ENCODE peak calls at places on chromosomes 11 and 22, in four cellular contexts. V is A549, R is WTC11, D is HepG2. U is an unnamed sample.

GRCh38 chr11:32439488-32440210 is 4.3 kb upstream of the WT1 start:
- DNase-seq in R (no peak), V (no peak), D (no peak), U (no peak)

GRCh38 chr22:24707477-24707816 is 67.1 kb downstream of the PIWIL3 start:
- DNase-seq in D (no peak), V (no peak), R (no peak), U (peak)

GRCh38 chr11:67484847-67485311 is 2.1 kb downstream of the AIP start:
- DNase-seq in V (no peak), R (no peak), D (no peak), U (no peak)

GRCh38 chr11:117822031-117822521 is 2.5 kb downstream of the FXYD2 start:
- DNase-seq in D (no peak), V (no peak), R (peak), U (peak)

GRCh38 chr11:19377855-19378254 is 137.1 kb upstream of the E2F8 start:
- DNase-seq in D (no peak), V (no peak), R (no peak), U (no peak)

GRCh38 chr22:32473388-32473952 is 1.1 kb upstream of the FBXO7 start:
- DNase-seq in D (peak), V (peak), R (no peak), U (peak)

GRCh38 chr11:76911415-76911808 is 50.7 kb downstream of the ACER3 start:
- DNase-seq in V (no peak), R (no peak), D (no peak), U (no peak)

GRCh38 chr11:5696210-5696609 is 6.6 kb downstream of the TRIM22 start:
- DNase-seq in D (no peak), R (no peak), V (no peak), U (no peak)

GRCh38 chr11:71372693-71373657 is 75.2 kb downstream of the DHCR7 start:
- DNase-seq in R (no peak), D (peak), V (peak), U (peak)

GRCh38 chr11:66891849-66892660 is 35.2 kb downstream of the LRFN4 start:
- DNase-seq in V (peak), R (no peak), D (peak), U (peak)

GRCh38 chr22:38016182-38017078 is 32.1 kb upstream of the SOX10 start:
- DNase-seq in R (no peak), V (no peak), D (no peak), U (no peak)

GRCh38 chr11:111046291-111046690 is 199.2 kb upstream of the POU2AF2 start:
- DNase-seq in V (no peak), D (no peak), R (no peak), U (no peak)

GRCh38 chr11:46352063-46352841 is 5.0 kb downstream of the DGKZ start:
- DNase-seq in R (peak), V (no peak), D (no peak), U (peak)

GRCh38 chr22:37109242-37109917 is at the start of gene TMPRSS6:
- DNase-seq in D (peak), R (no peak), V (no peak), U (no peak)

GRCh38 chr11:103961010-103961409 is 75.4 kb upstream of the DDI1 start:
- DNase-seq in D (no peak), V (peak), R (no peak), U (no peak)

GRCh38 chr22:45948081-45948648 is 28.8 kb downstream of the WNT7B start:
- DNase-seq in R (no peak), D (no peak), V (no peak), U (no peak)

GRCh38 chr11:128231845-128232410 is 355.4 kb downstream of the ETS1 start:
- DNase-seq in R (no peak), V (no peak), D (no peak), U (no peak)

GRCh38 chr11:58742140-58742539 is 10.4 kb upstream of the GLYAT start:
- DNase-seq in R (no peak), V (no peak), D (no peak), U (no peak)

GRCh38 chr22:39405346-39406085 is 5.9 kb downstream of the TAB1 start:
- DNase-seq in R (no peak), D (no peak), V (no peak), U (no peak)

GRCh38 chr22:43263645-43264514 is 76.9 kb upstream of the TTLL12 start:
- DNase-seq in D (peak), R (no peak), V (no peak), U (peak)

GRCh38 chr11:77252555-77253270 is 48.8 kb downstream of the GDPD4 start:
- DNase-seq in D (peak), R (no peak), V (no peak), U (no peak)

GRCh38 chr11:113675003-113675471 is 31.1 kb downstream of the TMPRSS5 start:
- DNase-seq in V (no peak), R (no peak), D (no peak), U (no peak)

GRCh38 chr11:12461516-12461915 is 84.1 kb downstream of the PARVA start:
- DNase-seq in R (no peak), D (no peak), V (no peak), U (no peak)

GRCh38 chr22:50329236-50329635 is 2.4 kb upstream of the DENND6B start:
- DNase-seq in V (no peak), D (no peak), R (no peak), U (no peak)

GRCh38 chr11:77374611-77375031 is 73.1 kb upstream of the GDPD4 start:
- DNase-seq in V (no peak), D (no peak), R (no peak), U (no peak)

GRCh38 chr11:126756416-126756815 is 244.2 kb downstream of the KIRREL3 start:
- DNase-seq in V (no peak), D (no peak), R (no peak), U (no peak)

GRCh38 chr11:12930850-12931249 is 78.3 kb upstream of the RASSF10 start:
- DNase-seq in D (peak), R (no peak), V (no peak), U (no peak)

GRCh38 chr11:16898274-16898985 is 115.8 kb downstream of the PLEKHA7 start:
- DNase-seq in D (no peak), V (no peak), R (no peak), U (no peak)

GRCh38 chr11:14638561-14638960 is 5.0 kb upstream of the PDE3B start:
- DNase-seq in V (no peak), D (no peak), R (no peak), U (no peak)

GRCh38 chr11:88594274-88594950 is 256.9 kb upstream of the CTSC start:
- DNase-seq in D (no peak), R (no peak), V (no peak), U (no peak)

GRCh38 chr11:5200582-5200981 is at the start of gene OR51V1:
- DNase-seq in D (no peak), V (no peak), R (no peak), U (no peak)

GRCh38 chr11:85123752-85124231 is 503.4 kb downstream of the DLG2 start:
- DNase-seq in R (no peak), V (no peak), D (no peak), U (no peak)

GRCh38 chr22:49994361-49995058 is 18.1 kb downstream of the IL17REL start:
- DNase-seq in D (no peak), R (no peak), V (no peak), U (no peak)

DNA sequence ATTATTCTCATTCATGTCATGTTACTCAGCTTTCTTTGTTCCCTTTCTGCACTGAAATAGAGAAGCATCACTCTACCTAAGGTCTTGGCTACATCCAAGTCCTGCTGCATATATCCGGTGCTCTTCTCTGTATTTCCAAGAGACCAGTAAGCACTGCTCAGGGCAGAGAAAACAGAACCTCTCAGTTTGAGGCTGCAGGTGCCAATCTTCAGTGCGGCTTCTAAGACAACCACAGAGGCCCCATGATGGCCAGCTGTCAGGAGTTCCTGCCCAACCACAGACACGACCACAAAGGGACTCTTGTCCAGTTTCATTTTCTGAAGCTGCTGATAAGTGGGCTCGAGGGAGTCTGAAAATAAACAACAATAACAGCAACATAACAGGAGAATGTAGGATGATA is 378.4 kb upstream of the PITPNB start:
- DNase-seq in V (no peak), D (no peak), R (no peak), U (no peak)
- TF ChIP-seq NR3C1 in V (no peak), D (no peak), R (no peak), U (no peak)

GRCh38 chr11:69658606-69659450 is 16.3 kb downstream of the LTO1 start:
- DNase-seq in V (no peak), R (no peak), D (peak), U (no peak)

GRCh38 chr11:69661413-69661715 is 13.8 kb downstream of the LTO1 start:
- DNase-seq in V (no peak), D (no peak), R (peak), U (no peak)

GRCh38 chr11:69657911-69658605 is 17.1 kb downstream of the LTO1 start:
- DNase-seq in D (peak), V (no peak), R (peak), U (no peak)

GRCh38 chr11:69660001-69660500 is 15.1 kb downstream of the LTO1 start:
- DNase-seq in V (no peak), R (no peak), D (no peak), U (no peak)

GRCh38 chr11:69659591-69659990 is 15.6 kb downstream of the LTO1 start:
- DNase-seq in V (no peak), D (no peak), R (no peak), U (no peak)
- TF ChIP-seq NR3C1 in V (no peak), D (no peak), R (no peak), U (no peak)

GRCh38 chr22:47067331-47067890 is 305.0 kb downstream of the TBC1D22A start:
- DNase-seq in D (no peak), V (no peak), R (no peak), U (no peak)
- TF ChIP-seq NR3C1 in D (no peak), V (no peak), R (no peak), U (no peak)

GRCh38 chr11:72665911-72666472 is 8.2 kb downstream of the PDE2A start:
- DNase-seq in D (no peak), R (no peak), V (no peak), U (no peak)

GRCh38 chr11:72670041-72670440 is 4.2 kb downstream of the PDE2A start:
- DNase-seq in V (no peak), D (no peak), R (no peak), U (no peak)

GRCh38 chr11:72671144-72672099 is 2.8 kb downstream of the PDE2A start:
- DNase-seq in R (no peak), V (no peak), D (no peak), U (no peak)

GRCh38 chr11:72669527-72669926 is 4.7 kb downstream of the PDE2A start:
- DNase-seq in V (no peak), R (no peak), D (no peak), U (no peak)

GRCh38 chr11:72668645-72669347 is 5.4 kb downstream of the PDE2A start:
- DNase-seq in D (no peak), R (no peak), V (no peak), U (no peak)
- TF ChIP-seq NR3C1 in D (no peak), R (no peak), V (no peak), U (no peak)

GRCh38 chr11:47917643-47918369 is 62.6 kb upstream of the PTPRJ start:
- DNase-seq in D (peak), V (peak), R (peak), U (peak)
- TF ChIP-seq NR3C1 in D (no peak), V (no peak), R (no peak), U (no peak)

DNA sequence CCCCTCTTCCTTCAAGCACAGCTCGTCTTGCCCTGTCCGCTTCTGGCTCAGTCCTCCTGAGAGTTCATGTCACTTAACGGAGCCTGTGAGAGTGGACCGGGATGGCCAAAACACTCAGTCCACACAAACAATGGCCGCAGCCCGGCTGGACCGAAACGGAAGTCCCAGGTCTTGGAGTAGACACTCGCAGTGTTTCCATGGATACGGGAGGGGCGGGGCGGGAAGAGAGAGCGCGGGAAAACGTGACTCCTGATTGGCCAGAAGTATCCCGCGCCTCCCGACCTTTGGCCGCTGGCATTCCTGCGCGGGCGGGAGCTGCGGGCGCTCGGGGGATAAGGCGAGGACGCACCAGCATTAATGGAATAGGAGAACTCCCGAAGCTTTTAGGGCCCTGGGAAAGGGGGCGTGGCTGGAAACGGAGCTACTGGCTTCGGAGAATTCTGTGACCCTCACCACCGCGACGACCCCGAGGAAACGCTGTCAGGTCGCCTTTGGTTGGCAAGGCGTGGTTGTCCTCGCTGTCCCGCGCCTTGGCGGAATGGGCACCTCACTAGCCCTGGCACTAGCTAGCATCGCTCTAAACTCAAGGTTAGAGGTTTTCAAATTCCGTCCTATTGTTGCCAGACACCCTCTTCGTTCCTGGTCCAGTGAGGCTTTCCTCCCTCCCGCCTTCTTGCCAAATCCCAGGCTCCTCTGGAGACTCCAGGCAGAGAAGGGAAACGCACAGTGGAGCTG is at the start of the genes NLRP14 and ZNF214:
- DNase-seq in V (peak), D (peak), R (peak), U (peak)
- TF ChIP-seq NR3C1 in V (no peak), D (no peak), R (no peak), U (no peak)

DNA sequence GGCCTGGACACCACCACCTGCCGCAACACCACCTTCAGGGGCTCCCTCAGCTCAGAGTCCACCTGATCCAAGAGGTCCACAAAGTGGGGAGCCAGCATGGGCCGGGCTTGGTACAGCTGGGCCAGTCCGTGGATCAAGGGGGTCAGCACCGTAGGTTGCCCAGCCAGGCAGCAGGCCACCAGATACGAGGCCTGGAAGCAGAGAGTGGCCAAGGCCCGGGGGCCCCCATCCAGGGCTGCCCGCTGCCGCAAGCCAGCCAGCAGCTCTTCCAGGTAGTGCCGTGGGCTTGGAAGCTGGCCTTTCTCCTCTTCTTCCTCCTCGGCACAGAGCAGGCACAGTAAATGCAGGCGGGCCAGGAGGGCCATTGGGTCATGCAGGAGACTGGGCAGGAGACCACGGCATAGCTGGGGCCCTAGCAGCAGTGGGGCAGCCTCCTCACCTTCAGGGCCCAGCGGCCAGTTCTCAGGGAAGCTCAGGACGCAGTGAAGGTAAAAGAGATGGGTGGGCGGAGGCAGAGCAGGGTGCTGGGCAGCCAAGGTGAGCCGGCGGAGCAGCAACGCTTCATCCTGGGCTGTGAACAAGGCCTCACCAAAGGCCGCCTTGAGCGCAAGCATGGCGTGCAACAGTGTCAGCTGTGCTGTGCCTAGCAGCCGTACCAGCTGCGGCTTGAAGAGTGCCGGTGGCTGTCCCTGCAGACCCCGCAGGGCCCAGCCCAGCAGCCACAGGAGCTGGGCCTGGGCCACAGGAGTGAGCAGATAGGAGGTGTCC is 1.7 kb downstream of the AP5B1 start:
- DNase-seq in D (no peak), V (no peak), R (no peak), U (no peak)
- TF ChIP-seq NR3C1 in D (no peak), V (no peak), R (no peak), U (no peak)

DNA sequence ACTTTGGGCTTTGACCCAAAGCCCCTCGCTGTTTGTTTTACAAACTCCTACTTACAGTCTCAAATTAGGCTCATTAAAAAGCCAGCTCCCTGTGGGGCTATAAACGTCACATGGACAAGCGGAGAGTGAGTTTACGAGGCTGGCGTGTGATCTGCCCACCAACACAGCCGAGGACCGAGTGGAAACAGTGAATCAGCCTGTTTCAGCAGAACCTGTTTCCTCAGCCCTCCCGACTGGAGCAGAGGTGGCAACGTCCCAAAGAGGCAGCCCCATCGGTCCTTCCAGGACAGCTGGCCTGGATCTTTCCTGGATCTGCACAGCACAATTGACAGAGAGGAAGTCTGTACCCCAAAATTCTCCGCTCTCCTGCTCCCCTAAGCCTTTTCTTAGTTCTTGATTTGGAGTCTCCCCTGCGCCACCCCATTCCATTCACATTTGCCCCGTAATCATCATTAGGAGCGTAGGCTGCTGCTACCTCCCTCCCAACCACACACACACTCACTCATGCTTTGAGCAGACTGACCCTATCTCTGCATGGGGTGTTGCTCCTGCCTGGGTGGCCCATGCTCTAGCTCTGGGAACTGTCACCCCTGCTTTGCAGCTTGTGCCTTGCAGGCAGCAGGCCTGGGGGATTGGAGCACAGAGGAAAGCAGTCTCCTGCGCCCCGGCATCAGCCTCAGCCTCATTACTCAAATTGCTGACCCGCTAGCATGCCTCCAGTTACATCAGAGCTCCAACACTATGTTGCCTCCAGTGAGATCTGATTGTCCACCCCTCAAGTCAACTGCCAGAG is 117.8 kb downstream of the NAT10 start:
- DNase-seq in R (no peak), D (no peak), V (no peak), U (no peak)
- TF ChIP-seq NR3C1 in R (no peak), D (no peak), V (no peak), U (no peak)